ENCODE peak calls at places on chromosomes 13 and 19, in four cellular contexts. One of them, this sample, is unnamed.

GRCh38 chr13:73492811-73493210 is 434.0 kb downstream of the KLF5 start:
- DNase-seq in ovary: no peak
- DNase-seq in posterior vena cava: no peak
- DNase-seq in T-cell: no peak
- DNase-seq in this sample: peak

GRCh38 chr19:46787331-46788100 is 878 bp downstream of the SLC1A5 start:
- DNase-seq in ovary: peak
- DNase-seq in posterior vena cava: peak
- DNase-seq in T-cell: no peak
- DNase-seq in this sample: peak

GRCh38 chr19:29062486-29063435 is 150.2 kb downstream of the UQCRFS1 start:
- DNase-seq in posterior vena cava: no peak
- DNase-seq in ovary: no peak
- DNase-seq in T-cell: no peak
- DNase-seq in this sample: no peak

GRCh38 chr13:45258339-45258685 is 57.5 kb upstream of the KCTD4 start:
- DNase-seq in ovary: no peak
- DNase-seq in T-cell: no peak
- DNase-seq in posterior vena cava: no peak
- DNase-seq in this sample: peak

GRCh38 chr13:33351324-33351723 is 65.8 kb upstream of the STARD13 start:
- DNase-seq in T-cell: no peak
- DNase-seq in posterior vena cava: no peak
- DNase-seq in ovary: no peak
- DNase-seq in this sample: peak

GRCh38 chr13:23631676-23632622 is 61.7 kb downstream of the TNFRSF19 start:
- DNase-seq in ovary: no peak
- DNase-seq in T-cell: no peak
- DNase-seq in posterior vena cava: no peak
- DNase-seq in this sample: no peak

GRCh38 chr13:88649855-88650254 is 978.7 kb downstream of the SLITRK5 start:
- DNase-seq in ovary: no peak
- DNase-seq in T-cell: no peak
- DNase-seq in posterior vena cava: no peak
- DNase-seq in this sample: no peak

GRCh38 chr13:99988469-99989375 is 7.1 kb downstream of the ZIC2 start:
- DNase-seq in T-cell: no peak
- DNase-seq in ovary: no peak
- DNase-seq in posterior vena cava: no peak
- DNase-seq in this sample: peak

GRCh38 chr19:39212377-39212742 is 8.3 kb upstream of the SYCN start:
- DNase-seq in posterior vena cava: no peak
- DNase-seq in T-cell: peak
- DNase-seq in ovary: no peak
- DNase-seq in this sample: peak

GRCh38 chr19:16582486-16583261 is 10.5 kb upstream of the SLC35E1 start:
- DNase-seq in posterior vena cava: no peak
- DNase-seq in T-cell: no peak
- DNase-seq in ovary: no peak
- DNase-seq in this sample: no peak

GRCh38 chr19:42512743-42513304 is 15.5 kb downstream of the CEACAM1 start:
- DNase-seq in posterior vena cava: no peak
- DNase-seq in ovary: no peak
- DNase-seq in T-cell: no peak
- DNase-seq in this sample: peak

GRCh38 chr19:55678121-55678671 is 3.2 kb downstream of the EPN1 start:
- DNase-seq in posterior vena cava: no peak
- DNase-seq in ovary: no peak
- DNase-seq in T-cell: no peak
- DNase-seq in this sample: no peak

GRCh38 chr13:24165746-24166145 is 5.2 kb downstream of the SPATA13 start:
- DNase-seq in T-cell: no peak
- DNase-seq in posterior vena cava: no peak
- DNase-seq in ovary: no peak
- DNase-seq in this sample: peak

GRCh38 chr19:35045667-35046300 is 4.3 kb downstream of the HPN start:
- DNase-seq in posterior vena cava: no peak
- DNase-seq in T-cell: no peak
- DNase-seq in ovary: no peak
- DNase-seq in this sample: peak

GRCh38 chr19:6187374-6187773 is 51.9 kb downstream of the ACSBG2 start:
- DNase-seq in T-cell: no peak
- DNase-seq in posterior vena cava: peak
- DNase-seq in ovary: no peak
- DNase-seq in this sample: no peak

GRCh38 chr19:1250374-1251232 is 2.2 kb downstream of the MIDN start:
- DNase-seq in ovary: peak
- DNase-seq in T-cell: peak
- DNase-seq in posterior vena cava: peak
- DNase-seq in this sample: peak

GRCh38 chr19:1237754-1238372 is at the start of gene CBARP:
- DNase-seq in posterior vena cava: no peak
- DNase-seq in ovary: peak
- DNase-seq in T-cell: no peak
- DNase-seq in this sample: peak

GRCh38 chr13:97255515-97255999 is 33.4 kb downstream of the MBNL2 start:
- DNase-seq in T-cell: no peak
- DNase-seq in posterior vena cava: no peak
- DNase-seq in ovary: no peak
- DNase-seq in this sample: no peak

GRCh38 chr13:76516013-76516412 is 370.2 kb downstream of the KCTD12 start:
- DNase-seq in T-cell: no peak
- DNase-seq in posterior vena cava: no peak
- DNase-seq in ovary: no peak
- DNase-seq in this sample: peak

GRCh38 chr19:13428352-13428751 is 77.9 kb downstream of the CACNA1A start:
- DNase-seq in T-cell: no peak
- DNase-seq in ovary: no peak
- DNase-seq in posterior vena cava: no peak
- DNase-seq in this sample: peak

GRCh38 chr13:25886438-25887214 is 165.2 kb downstream of the SHISA2 start:
- DNase-seq in T-cell: no peak
- DNase-seq in posterior vena cava: no peak
- DNase-seq in ovary: no peak
- DNase-seq in this sample: peak

GRCh38 chr19:7500811-7501450 is 12.1 kb upstream of the PEX11G start:
- DNase-seq in T-cell: no peak
- DNase-seq in ovary: peak
- DNase-seq in posterior vena cava: no peak
- DNase-seq in this sample: no peak

GRCh38 chr13:97191143-97191542 is 31.0 kb upstream of the MBNL2 start:
- DNase-seq in ovary: no peak
- DNase-seq in T-cell: no peak
- DNase-seq in posterior vena cava: no peak
- DNase-seq in this sample: no peak

GRCh38 chr13:105196052-105196451 is 1339.4 kb downstream of the EFNB2 start:
- DNase-seq in T-cell: no peak
- DNase-seq in ovary: no peak
- DNase-seq in posterior vena cava: no peak
- DNase-seq in this sample: peak

GRCh38 chr19:55867101-55867500 is 30.8 kb downstream of the NLRP4 start:
- DNase-seq in T-cell: no peak
- DNase-seq in posterior vena cava: no peak
- DNase-seq in ovary: no peak
- DNase-seq in this sample: no peak

GRCh38 chr19:52138614-52139290 is 986 bp downstream of the ZNF616 start:
- DNase-seq in T-cell: no peak
- DNase-seq in posterior vena cava: no peak
- DNase-seq in ovary: peak
- DNase-seq in this sample: peak

GRCh38 chr13:32022292-32022691 is 9.3 kb upstream of the FRY start:
- DNase-seq in ovary: no peak
- DNase-seq in posterior vena cava: no peak
- DNase-seq in T-cell: no peak
- DNase-seq in this sample: no peak

GRCh38 chr13:88257706-88258105 is 586.5 kb downstream of the SLITRK5 start:
- DNase-seq in ovary: no peak
- DNase-seq in posterior vena cava: no peak
- DNase-seq in T-cell: no peak
- DNase-seq in this sample: no peak

GRCh38 chr19:7397687-7398086 is 49.0 kb downstream of the ARHGEF18 start:
- DNase-seq in posterior vena cava: no peak
- DNase-seq in T-cell: no peak
- DNase-seq in ovary: no peak
- DNase-seq in this sample: peak

GRCh38 chr19:30790048-30790680 is 418.0 kb downstream of the ZNF536 start:
- DNase-seq in ovary: no peak
- DNase-seq in posterior vena cava: no peak
- DNase-seq in T-cell: no peak
- DNase-seq in this sample: no peak

GRCh38 chr19:54532528-54532927 is 29.9 kb downstream of the LAIR2 start:
- DNase-seq in T-cell: no peak
- DNase-seq in posterior vena cava: no peak
- DNase-seq in ovary: no peak
- DNase-seq in this sample: no peak

GRCh38 chr19:14383898-14384669 is 2.8 kb downstream of the ADGRE5 start:
- DNase-seq in T-cell: no peak
- DNase-seq in ovary: no peak
- DNase-seq in posterior vena cava: no peak
- DNase-seq in this sample: peak

GRCh38 chr13:32428581-32429072 is 697 bp upstream of the N4BP2L1 start:
- DNase-seq in ovary: no peak
- DNase-seq in posterior vena cava: no peak
- DNase-seq in T-cell: no peak
- DNase-seq in this sample: no peak

GRCh38 chr19:52936151-52936957 is 13.1 kb upstream of the ZNF888 start:
- DNase-seq in T-cell: no peak
- DNase-seq in posterior vena cava: no peak
- DNase-seq in ovary: no peak
- DNase-seq in this sample: no peak

GRCh38 chr19:48795855-48796142 is 15.0 kb downstream of the BCAT2 start:
- DNase-seq in ovary: peak
- DNase-seq in T-cell: no peak
- DNase-seq in posterior vena cava: peak
- DNase-seq in this sample: no peak

GRCh38 chr13:49877629-49878218 is 58.4 kb downstream of the SPRYD7 start:
- DNase-seq in T-cell: no peak
- DNase-seq in posterior vena cava: no peak
- DNase-seq in ovary: no peak
- DNase-seq in this sample: peak

This sample was measured in choroid plexus epithelial cell.